ENCODE peak calls at places on chromosome 21, in eight cellular contexts. D is GM12878, R is right cardiac atrium, Q is right atrium auricular region, M is PC-3, S is heart right ventricle, G is ovary, H is psoas muscle. I is an unnamed sample. For H3K4me1, the result is how much of the 10 kb centered on the place peaks cover.

GRCh38 chr21:45289655-45290515 is 2.2 kb upstream of the POFUT2 start:
- DNase-seq in R (no peak), Q (peak), D (no peak), M (peak), G (peak), H (no peak), S (peak), I (peak)

GRCh38 chr21:46585191-46585953 is 19.5 kb downstream of the S100B start:
- DNase-seq in Q (no peak), S (no peak), G (no peak), H (no peak), M (no peak), D (no peak), R (no peak), I (no peak)

GRCh38 chr21:15520811-15521643 is 208.8 kb upstream of the USP25 start:
- DNase-seq in D (no peak), M (peak), S (no peak), Q (no peak), H (no peak), R (no peak), G (no peak), I (no peak)

GRCh38 chr21:36188081-36188681 is 31.6 kb downstream of the DOP1B start:
- DNase-seq in G (no peak), H (no peak), S (peak), D (no peak), M (peak), Q (no peak), R (no peak), I (no peak)

GRCh38 chr21:16568661-16569060 is 838.9 kb downstream of the USP25 start:
- DNase-seq in D (no peak), Q (no peak), R (no peak), H (no peak), M (no peak), S (no peak), G (no peak), I (no peak)

GRCh38 chr21:25862596-25862995 is 127.8 kb downstream of the GABPA start:
- DNase-seq in H (no peak), Q (no peak), R (no peak), S (no peak), G (no peak), M (peak), D (no peak), I (no peak)

GRCh38 chr21:26070822-26071425 is 99.6 kb downstream of the APP start:
- DNase-seq in S (peak), Q (no peak), H (peak), M (peak), G (peak), R (no peak), D (no peak), I (no peak)

GRCh38 chr21:32336711-32337110 is 38.1 kb downstream of the MRAP start:
- DNase-seq in R (no peak), M (peak), D (no peak), S (no peak), G (no peak), Q (no peak), H (no peak), I (no peak)

GRCh38 chr21:8993284-8993942 is 1528.0 kb upstream of the TPTE start:
- DNase-seq in Q (no peak), S (no peak), G (no peak), H (no peak), R (no peak), M (peak), D (no peak), I (no peak)

GRCh38 chr21:45073301-45074047 is 906 bp upstream of the ADARB1 start:
- DNase-seq in H (no peak), M (peak), Q (no peak), G (peak), R (peak), S (no peak), D (no peak), I (no peak)

GRCh38 chr21:39313042-39313456 is 383 bp downstream of the BRWD1 start:
- DNase-seq in S (peak), Q (no peak), G (peak), M (no peak), R (no peak), D (no peak), H (peak), I (peak)

GRCh38 chr21:15421521-15421920 is 308.3 kb upstream of the USP25 start:
- DNase-seq in R (no peak), H (no peak), G (no peak), M (no peak), S (no peak), Q (no peak), D (no peak), I (no peak)

GRCh38 chr21:45302082-45303061 is 14.7 kb upstream of the POFUT2 start:
- DNase-seq in R (peak), M (no peak), D (no peak), H (peak), S (peak), G (peak), Q (peak), I (peak)

GRCh38 chr21:45509566-45510465 is 32.4 kb downstream of the SLC19A1 start:
- DNase-seq in H (peak), S (no peak), M (no peak), G (peak), Q (no peak), R (peak), D (no peak), I (no peak)

GRCh38 chr21:38948981-38949380 is 143.3 kb downstream of the ETS2 start:
- DNase-seq in S (no peak), M (no peak), D (no peak), Q (no peak), H (no peak), G (no peak), R (no peak), I (no peak)

GRCh38 chr21:16071082-16071481 is 341.3 kb downstream of the USP25 start:
- DNase-seq in H (peak), D (no peak), Q (no peak), S (no peak), R (no peak), M (no peak), G (peak), I (no peak)

GRCh38 chr21:32392299-32392879 is 423 bp downstream of the URB1 start:
- DNase-seq in R (peak), H (no peak), G (no peak), S (no peak), D (no peak), Q (no peak), M (peak), I (no peak)

GRCh38 chr21:44723177-44724131 is 12.1 kb upstream of the TSPEAR start:
- DNase-seq in H (no peak), Q (no peak), S (no peak), G (no peak), D (no peak), M (no peak), R (no peak), I (no peak)

GRCh38 chr21:27129215-27129614 is 162.3 kb upstream of the ADAMTS5 start:
- DNase-seq in G (no peak), H (no peak), M (no peak), S (no peak), D (no peak), R (no peak), Q (no peak), I (no peak)

GRCh38 chr21:29376556-29376955 is 77.8 kb downstream of the BACH1 start:
- DNase-seq in D (no peak), S (peak), R (peak), M (peak), Q (no peak), H (peak), G (peak), I (no peak)

GRCh38 chr21:42404534-42404933 is 832 bp downstream of the UBASH3A start:
- DNase-seq in M (no peak), R (no peak), S (no peak), D (no peak), Q (no peak), H (no peak), G (no peak), I (no peak)
- H3K4me1 ChIP-seq in M (under half), R (under half), S (under half), D (under half), Q (under half), H (under half), G (under half), I (under half)

GRCh38 chr21:43598416-43599120 is 60.7 kb downstream of the HSF2BP start:
- DNase-seq in G (no peak), S (no peak), R (no peak), Q (no peak), M (peak), H (no peak), D (no peak), I (no peak)
- H3K27ac ChIP-seq in G (no peak), S (no peak), R (no peak), Q (no peak), M (peak), H (no peak), D (no peak), I (peak)

GRCh38 chr21:31162827-31163226 is 124.6 kb upstream of the KRTAP19-8 start:
- DNase-seq in R (no peak), D (no peak), M (peak), S (no peak), Q (no peak), H (no peak), G (no peak), I (no peak)

GRCh38 chr21:31159808-31160207 is 121.5 kb upstream of the KRTAP19-8 start:
- DNase-seq in D (no peak), H (no peak), Q (no peak), S (no peak), G (no peak), R (no peak), M (no peak), I (no peak)

GRCh38 chr21:31161157-31161556 is 122.9 kb upstream of the KRTAP19-8 start:
- DNase-seq in H (no peak), R (no peak), Q (no peak), S (no peak), G (no peak), M (no peak), D (no peak), I (no peak)

GRCh38 chr21:31162079-31162699 is 123.9 kb upstream of the KRTAP19-8 start:
- DNase-seq in G (no peak), D (peak), Q (no peak), H (no peak), S (no peak), M (no peak), R (no peak), I (no peak)

DNA sequence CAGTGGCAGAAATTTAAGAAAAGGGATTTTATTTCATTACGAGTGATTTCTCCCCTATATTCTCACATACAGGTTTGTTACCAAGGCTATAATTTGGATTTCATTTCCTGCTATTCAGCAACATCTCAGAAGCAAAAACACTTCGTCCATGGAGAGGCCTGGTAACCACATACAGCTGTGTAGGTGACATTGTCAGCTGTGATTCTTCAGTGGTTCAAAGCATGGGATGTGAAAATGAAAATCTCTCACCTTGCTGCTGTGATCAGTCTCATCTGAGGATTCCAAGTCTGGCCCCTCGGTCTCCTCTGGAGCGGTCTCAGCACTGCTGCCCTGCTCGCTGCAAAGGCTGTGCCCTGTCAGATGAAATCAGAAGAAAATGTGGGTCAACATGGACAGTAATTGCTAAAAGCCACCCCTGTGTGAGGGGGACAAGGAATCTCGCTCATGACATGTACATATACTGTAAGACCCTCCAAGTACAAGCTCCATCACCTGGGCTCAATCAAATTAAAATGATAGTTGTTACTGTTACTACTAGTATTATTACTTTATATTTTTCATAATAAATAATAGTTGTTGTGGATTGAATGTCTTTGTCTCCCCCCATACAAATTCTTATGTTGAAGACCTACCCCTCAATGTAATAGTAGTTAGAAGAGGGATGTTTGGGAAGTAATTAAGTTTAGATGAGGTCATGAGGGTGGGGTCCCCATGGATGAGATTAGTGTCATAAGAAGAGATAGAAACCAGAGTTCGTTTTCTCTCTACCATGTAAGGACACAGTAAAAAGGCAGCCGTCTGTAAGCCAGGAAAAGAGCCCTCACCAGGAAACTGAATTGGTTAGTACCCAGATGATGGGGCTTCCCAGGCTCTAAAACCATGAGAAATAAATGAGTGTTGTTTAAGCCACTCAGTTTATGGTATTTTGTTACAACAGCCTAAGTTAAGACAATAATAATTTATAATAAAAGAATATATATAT is 126.7 kb upstream of the KRTAP19-8 start:
- DNase-seq in D (no peak), R (no peak), M (no peak), Q (no peak), G (no peak), H (no peak), S (no peak), I (no peak)
- H3K4me1 ChIP-seq in D (under half), R (under half), M (under half), Q (under half), G (under half), H (under half), S (under half), I (under half)

GRCh38 chr21:42367379-42368165 is 1.2 kb upstream of the TFF1 start:
- DNase-seq in D (no peak), M (peak), R (no peak), G (no peak), Q (no peak), S (no peak), H (no peak), I (no peak)
- H3K27ac ChIP-seq in D (no peak), M (peak), R (no peak), G (no peak), Q (no peak), S (no peak), H (no peak), I (no peak)

GRCh38 chr21:42973309-42973990 is 912 bp upstream of the PKNOX1 start:
- DNase-seq in S (no peak), Q (peak), D (no peak), M (no peak), H (peak), G (peak), R (no peak), I (peak)

GRCh38 chr21:42964561-42965560 is 9.5 kb upstream of the PKNOX1 start:
- DNase-seq in D (no peak), Q (no peak), M (no peak), H (no peak), S (no peak), G (no peak), R (no peak), I (no peak)

GRCh38 chr21:42970946-42971653 is 3.3 kb upstream of the PKNOX1 start:
- DNase-seq in M (no peak), G (no peak), D (no peak), Q (no peak), R (no peak), H (no peak), S (no peak), I (no peak)

GRCh38 chr21:42971897-42972275 is 2.5 kb upstream of the PKNOX1 start:
- DNase-seq in R (no peak), D (no peak), G (no peak), H (no peak), S (no peak), M (no peak), Q (no peak), I (no peak)

GRCh38 chr21:42969193-42969600 is 5.2 kb upstream of the PKNOX1 start:
- DNase-seq in Q (no peak), M (no peak), S (no peak), D (no peak), R (no peak), G (no peak), H (no peak), I (no peak)
- H3K4me1 ChIP-seq in Q (under half), M (under half), S (under half), D (under half), R (under half), G (under half), H (under half), I (under half)